ENCODE peak calls at places on chromosomes 7 and 10, in seven cellular contexts. One of them, this sample, is unnamed.
A peak's percentile ranks its signal among the peaks of the same experiment; 100 is the strongest.

GRCh38 chr7:51455086-51455485 is 138.5 kb upstream of the COBL start:
- DNase-seq in transverse colon: no peak
- DNase-seq in stomach: no peak
- DNase-seq in ovary: no peak
- DNase-seq in H1: no peak
- DNase-seq in upper lobe of left lung: no peak
- DNase-seq in tibial nerve: no peak
- DNase-seq in this sample: no peak

GRCh38 chr10:127619550-127619949 is 70.4 kb downstream of the NPS start:
- DNase-seq in upper lobe of left lung: no peak
- DNase-seq in stomach: no peak
- DNase-seq in ovary: no peak
- DNase-seq in tibial nerve: no peak
- DNase-seq in H1: no peak
- DNase-seq in transverse colon: no peak
- DNase-seq in this sample: no peak

GRCh38 chr10:108545921-108546320 is 1377.4 kb downstream of the XPNPEP1 start:
- DNase-seq in upper lobe of left lung: no peak
- DNase-seq in transverse colon: no peak
- DNase-seq in tibial nerve: no peak
- DNase-seq in stomach: no peak
- DNase-seq in ovary: no peak
- DNase-seq in H1: no peak
- DNase-seq in this sample: no peak

GRCh38 chr10:73251683-73252444 is 580 bp downstream of the MRPS16 start:
- DNase-seq in H1: no peak
- DNase-seq in stomach: no peak
- DNase-seq in tibial nerve: no peak
- DNase-seq in ovary: no peak
- DNase-seq in transverse colon: no peak
- DNase-seq in upper lobe of left lung: no peak
- DNase-seq in this sample: no peak

GRCh38 chr7:433558-433957 is 86.1 kb downstream of the PDGFA start:
- DNase-seq in ovary: no peak
- DNase-seq in transverse colon: no peak
- DNase-seq in stomach: no peak
- DNase-seq in upper lobe of left lung: no peak
- DNase-seq in tibial nerve: no peak
- DNase-seq in H1: no peak
- DNase-seq in this sample: no peak

GRCh38 chr7:74542558-74543117 is 88.9 kb downstream of the GTF2IRD1 start:
- DNase-seq in transverse colon: no peak
- DNase-seq in tibial nerve: no peak
- DNase-seq in upper lobe of left lung: no peak
- DNase-seq in H1: no peak
- DNase-seq in ovary: peak; percentile 40
- DNase-seq in stomach: peak; percentile 70
- DNase-seq in this sample: peak; percentile 90

GRCh38 chr10:35335718-35336083 is 608 bp upstream of the CCNY start:
- DNase-seq in transverse colon: peak; percentile 20
- DNase-seq in ovary: no peak
- DNase-seq in H1: no peak
- DNase-seq in tibial nerve: no peak
- DNase-seq in upper lobe of left lung: no peak
- DNase-seq in stomach: no peak
- DNase-seq in this sample: no peak

GRCh38 chr7:27148031-27148775 is 629 bp upstream of the HOXA6 start:
- DNase-seq in upper lobe of left lung: no peak
- DNase-seq in ovary: no peak
- DNase-seq in transverse colon: peak; percentile 77
- DNase-seq in tibial nerve: no peak
- DNase-seq in H1: no peak
- DNase-seq in stomach: no peak
- DNase-seq in this sample: peak; percentile 85

GRCh38 chr7:50608196-50608906 is 43.1 kb upstream of the DDC start:
- DNase-seq in tibial nerve: no peak
- DNase-seq in ovary: no peak
- DNase-seq in upper lobe of left lung: no peak
- DNase-seq in transverse colon: no peak
- DNase-seq in stomach: no peak
- DNase-seq in H1: no peak
- DNase-seq in this sample: peak; percentile 37

GRCh38 chr7:155373359-155374273 is 75.9 kb downstream of the INSIG1 start:
- DNase-seq in tibial nerve: no peak
- DNase-seq in upper lobe of left lung: no peak
- DNase-seq in transverse colon: no peak
- DNase-seq in ovary: no peak
- DNase-seq in stomach: no peak
- DNase-seq in H1: no peak
- DNase-seq in this sample: no peak

GRCh38 chr10:79342811-79343541 is 4.3 kb upstream of the PPIF start:
- DNase-seq in stomach: peak; percentile 77
- DNase-seq in H1: no peak
- DNase-seq in ovary: peak; percentile 13
- DNase-seq in transverse colon: no peak
- DNase-seq in tibial nerve: no peak
- DNase-seq in upper lobe of left lung: peak; percentile 21
- DNase-seq in this sample: peak; percentile 78

GRCh38 chr7:6293202-6293601 is 20.8 kb upstream of the CYTH3 start:
- DNase-seq in H1: no peak
- DNase-seq in stomach: no peak
- DNase-seq in ovary: no peak
- DNase-seq in transverse colon: no peak
- DNase-seq in upper lobe of left lung: no peak
- DNase-seq in tibial nerve: no peak
- DNase-seq in this sample: no peak

GRCh38 chr10:102230264-102230860 is 4.3 kb downstream of the ELOVL3 start:
- DNase-seq in ovary: peak; percentile 47
- DNase-seq in tibial nerve: no peak
- DNase-seq in transverse colon: peak; percentile 35
- DNase-seq in upper lobe of left lung: peak; percentile 49
- DNase-seq in stomach: peak; percentile 60
- DNase-seq in H1: no peak
- DNase-seq in this sample: no peak

GRCh38 chr10:22690614-22691431 is 23.6 kb downstream of the PIP4K2A start:
- DNase-seq in H1: peak; percentile 51
- DNase-seq in tibial nerve: no peak
- DNase-seq in transverse colon: no peak
- DNase-seq in ovary: no peak
- DNase-seq in stomach: no peak
- DNase-seq in upper lobe of left lung: no peak
- DNase-seq in this sample: no peak

GRCh38 chr7:107147464-107148214 is 21.2 kb upstream of the HBP1 start:
- DNase-seq in tibial nerve: peak; percentile 29
- DNase-seq in transverse colon: no peak
- DNase-seq in H1: no peak
- DNase-seq in ovary: no peak
- DNase-seq in upper lobe of left lung: peak; percentile 26
- DNase-seq in stomach: no peak
- DNase-seq in this sample: no peak

GRCh38 chr7:116395125-116395791 is 104.3 kb upstream of the CAV2 start:
- DNase-seq in stomach: no peak
- DNase-seq in transverse colon: no peak
- DNase-seq in H1: peak; percentile 23
- DNase-seq in tibial nerve: no peak
- DNase-seq in upper lobe of left lung: no peak
- DNase-seq in ovary: no peak
- DNase-seq in this sample: no peak

GRCh38 chr10:108208038-108208437 is 1043.5 kb upstream of the SORCS1 start:
- DNase-seq in tibial nerve: no peak
- DNase-seq in stomach: no peak
- DNase-seq in transverse colon: no peak
- DNase-seq in H1: no peak
- DNase-seq in upper lobe of left lung: no peak
- DNase-seq in ovary: no peak
- DNase-seq in this sample: no peak

GRCh38 chr7:149750122-149750845 is 23.1 kb downstream of the ZNF467 start:
- DNase-seq in H1: no peak
- DNase-seq in transverse colon: no peak
- DNase-seq in ovary: no peak
- DNase-seq in tibial nerve: no peak
- DNase-seq in upper lobe of left lung: no peak
- DNase-seq in stomach: no peak
- DNase-seq in this sample: no peak

GRCh38 chr10:48231699-48232315 is 42.7 kb downstream of the FRMPD2 start:
- DNase-seq in transverse colon: no peak
- DNase-seq in stomach: no peak
- DNase-seq in ovary: no peak
- DNase-seq in H1: no peak
- DNase-seq in tibial nerve: no peak
- DNase-seq in upper lobe of left lung: peak; percentile 2
- DNase-seq in this sample: no peak

GRCh38 chr10:58030208-58030607 is 237.5 kb downstream of the IPMK start:
- DNase-seq in H1: no peak
- DNase-seq in transverse colon: no peak
- DNase-seq in stomach: no peak
- DNase-seq in upper lobe of left lung: no peak
- DNase-seq in tibial nerve: no peak
- DNase-seq in ovary: no peak
- DNase-seq in this sample: no peak

GRCh38 chr10:32141018-32141807 is 85.0 kb upstream of the KIF5B start:
- DNase-seq in ovary: no peak
- DNase-seq in upper lobe of left lung: no peak
- DNase-seq in H1: no peak
- DNase-seq in transverse colon: peak; percentile 51
- DNase-seq in tibial nerve: no peak
- DNase-seq in stomach: peak; percentile 33
- DNase-seq in this sample: no peak

GRCh38 chr10:123180691-123181090 is 26.5 kb downstream of the BUB3 start:
- DNase-seq in ovary: no peak
- DNase-seq in stomach: no peak
- DNase-seq in upper lobe of left lung: no peak
- DNase-seq in tibial nerve: no peak
- DNase-seq in H1: no peak
- DNase-seq in transverse colon: no peak
- DNase-seq in this sample: no peak

DNA sequence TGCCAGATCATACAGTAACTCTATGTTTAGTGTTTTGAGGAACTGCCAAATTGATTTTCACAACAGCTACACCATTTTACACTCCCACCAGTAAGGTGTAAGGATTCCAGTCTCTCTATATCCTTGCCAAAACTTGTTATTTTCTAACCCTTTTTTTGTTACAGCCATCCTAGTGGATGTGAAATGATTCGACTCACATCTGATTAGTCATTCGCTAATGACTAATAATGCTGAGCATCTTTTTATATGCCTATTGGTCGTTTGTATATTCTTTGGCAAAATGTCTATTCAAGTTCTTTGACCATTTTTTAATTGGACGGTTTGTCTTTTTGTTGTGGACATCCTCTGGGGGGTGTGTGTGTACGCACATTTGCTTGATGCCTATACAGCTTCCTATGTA is 142.8 kb downstream of the DGKB start:
- DNase-seq in H1: no peak
- DNase-seq in stomach: no peak
- DNase-seq in ovary: no peak
- DNase-seq in tibial nerve: no peak
- DNase-seq in transverse colon: no peak
- DNase-seq in upper lobe of left lung: no peak
- DNase-seq in this sample: no peak
- H3K4me3 ChIP-seq in H1: no peak overlapping the region
- H3K4me3 ChIP-seq in stomach: no peak overlapping the region
- H3K4me3 ChIP-seq in ovary: no peak overlapping the region
- H3K4me3 ChIP-seq in tibial nerve: no peak overlapping the region
- H3K4me3 ChIP-seq in transverse colon: no peak overlapping the region
- H3K4me3 ChIP-seq in upper lobe of left lung: no peak overlapping the region
- H3K4me3 ChIP-seq in this sample: no peak overlapping the region

DNA sequence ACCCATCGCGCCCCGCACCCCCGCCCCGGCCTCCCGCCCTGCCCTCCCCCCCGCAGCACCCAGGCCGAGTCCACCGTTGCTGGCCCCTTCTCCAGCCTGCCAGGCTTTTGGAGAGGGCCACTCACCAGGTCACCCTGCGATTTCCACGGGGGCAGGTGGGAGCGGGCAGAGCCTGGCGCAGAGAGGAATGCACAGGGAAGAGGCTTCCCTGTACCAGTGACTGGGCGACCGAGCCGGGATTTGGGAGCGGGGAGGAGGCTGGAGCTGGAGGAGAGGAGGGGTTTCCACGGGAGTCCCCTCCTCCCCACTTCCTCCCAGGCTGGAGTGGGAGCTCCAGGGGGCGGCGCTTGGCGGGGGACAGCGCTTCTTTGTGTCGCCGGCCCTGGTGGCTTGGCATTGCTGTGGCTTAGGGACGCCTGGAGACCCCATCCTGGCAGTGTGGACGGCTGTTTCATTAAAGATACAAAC is 19.3 kb downstream of the TCAF1 start:
- DNase-seq in stomach: peak; percentile 39
- DNase-seq in ovary: peak; percentile 82
- DNase-seq in H1: no peak
- DNase-seq in upper lobe of left lung: peak; percentile 41
- DNase-seq in transverse colon: peak; percentile 40
- DNase-seq in tibial nerve: peak; percentile 34
- DNase-seq in this sample: peak; percentile 91
- TF ChIP-seq CTCF in stomach: no peak
- TF ChIP-seq CTCF in ovary: no peak
- TF ChIP-seq CTCF in H1: no peak
- TF ChIP-seq CTCF in upper lobe of left lung: no peak
- TF ChIP-seq CTCF in transverse colon: no peak
- TF ChIP-seq CTCF in tibial nerve: no peak
- TF ChIP-seq CTCF in this sample: no peak

GRCh38 chr10:63331586-63331985 is 134.2 kb downstream of the JMJD1C start:
- DNase-seq in stomach: no peak
- DNase-seq in upper lobe of left lung: no peak
- DNase-seq in ovary: no peak
- DNase-seq in tibial nerve: no peak
- DNase-seq in H1: no peak
- DNase-seq in transverse colon: no peak
- DNase-seq in this sample: no peak
- TF ChIP-seq POLR2A in stomach: no peak
- TF ChIP-seq POLR2A in upper lobe of left lung: no peak
- TF ChIP-seq POLR2A in ovary: no peak
- TF ChIP-seq POLR2A in tibial nerve: no peak
- TF ChIP-seq POLR2A in H1: no peak
- TF ChIP-seq POLR2A in transverse colon: no peak
- TF ChIP-seq POLR2A in this sample: no peak

DNA sequence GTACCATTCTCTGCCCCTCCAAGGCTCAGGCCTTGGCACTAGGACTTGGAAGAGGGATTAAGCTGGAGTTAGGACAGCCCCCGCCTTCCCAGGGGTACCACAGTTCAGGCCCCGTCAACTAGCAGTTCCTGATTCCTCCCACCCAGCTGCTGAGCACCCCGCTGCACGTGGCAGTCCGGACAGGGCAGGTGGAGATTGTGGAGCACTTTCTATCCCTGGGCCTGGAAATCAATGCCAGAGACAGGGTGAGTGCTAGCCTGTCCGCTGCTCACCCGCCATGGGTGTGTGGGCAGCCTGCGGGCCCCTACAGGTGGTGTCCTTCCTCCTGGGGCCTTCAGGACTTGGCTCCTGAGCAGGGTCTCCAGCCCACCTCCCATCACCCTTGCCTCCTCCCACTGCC is 2.0 kb upstream of the HOGA1 start:
- DNase-seq in transverse colon: no peak
- DNase-seq in H1: no peak
- DNase-seq in ovary: no peak
- DNase-seq in upper lobe of left lung: no peak
- DNase-seq in stomach: no peak
- DNase-seq in tibial nerve: no peak
- DNase-seq in this sample: no peak
- H3K4me3 ChIP-seq in transverse colon: no peak overlapping the region
- H3K4me3 ChIP-seq in H1: no peak overlapping the region
- H3K4me3 ChIP-seq in ovary: no peak overlapping the region
- H3K4me3 ChIP-seq in upper lobe of left lung: no peak overlapping the region
- H3K4me3 ChIP-seq in stomach: no peak overlapping the region
- H3K4me3 ChIP-seq in tibial nerve: no peak overlapping the region
- H3K4me3 ChIP-seq in this sample: no peak overlapping the region

GRCh38 chr10:100817268-100817839 is 72.0 kb downstream of the PAX2 start:
- DNase-seq in stomach: no peak
- DNase-seq in ovary: no peak
- DNase-seq in upper lobe of left lung: no peak
- DNase-seq in H1: no peak
- DNase-seq in transverse colon: no peak
- DNase-seq in tibial nerve: no peak
- DNase-seq in this sample: no peak
- TF ChIP-seq CTCF in stomach: no peak
- TF ChIP-seq CTCF in ovary: no peak
- TF ChIP-seq CTCF in upper lobe of left lung: no peak
- TF ChIP-seq CTCF in H1: peak; percentile 87
- TF ChIP-seq CTCF in transverse colon: no peak
- TF ChIP-seq CTCF in tibial nerve: no peak
- TF ChIP-seq CTCF in this sample: no peak